ENCODE peak calls at places on chromosomes 7 and 10, in nine cellular contexts. W, P, O, Y, B, G, E, R and I are unnamed samples.

GRCh38 chr10:25865267-25865666 is 68.8 kb upstream of the MYO3A start:
- DNase-seq in E (no peak), G (no peak), O (no peak), B (no peak), Y (no peak), W (no peak), R (no peak), P (no peak), I (no peak)

GRCh38 chr7:153657182-153657800 is 394.9 kb upstream of the DPP6 start:
- DNase-seq in Y (no peak), P (peak; percentile 5), E (no peak), R (no peak), W (no peak), G (no peak), O (no peak), B (no peak), I (no peak)

GRCh38 chr7:136214356-136214755 is 237.2 kb upstream of the MTPN start:
- DNase-seq in W (no peak), P (no peak), O (no peak), R (no peak), G (no peak), Y (no peak), B (no peak), E (no peak), I (no peak)

GRCh38 chr10:86315543-86315942 is 51.1 kb downstream of the GRID1 start:
- DNase-seq in Y (no peak), R (no peak), G (no peak), W (no peak), E (no peak), B (no peak), P (no peak), O (no peak), I (no peak)

GRCh38 chr7:157831143-157831900 is 494.5 kb downstream of the DNAJB6 start:
- DNase-seq in B (no peak), W (no peak), Y (no peak), R (no peak), E (no peak), G (no peak), O (no peak), P (no peak), I (no peak)

GRCh38 chr7:100745184-100745583 is 11.8 kb downstream of the ZAN start:
- DNase-seq in E (peak; percentile 77), W (peak; percentile 94), R (peak; percentile 49), B (no peak), Y (no peak), P (no peak), G (peak; percentile 52), O (no peak), I (no peak)

GRCh38 chr10:103739039-103739764 is 116.2 kb downstream of the SH3PXD2A start:
- DNase-seq in E (peak; percentile 92), W (peak; percentile 92), P (peak; percentile 42), G (peak; percentile 91), Y (no peak), B (no peak), R (no peak), O (no peak), I (no peak)

GRCh38 chr10:27695088-27695487 is 50.5 kb downstream of the MKX start:
- DNase-seq in P (no peak), W (no peak), O (no peak), R (no peak), B (no peak), Y (no peak), G (no peak), E (no peak), I (no peak)

GRCh38 chr7:147722119-147722518 is 868.4 kb upstream of the C7orf33 start:
- DNase-seq in B (no peak), W (no peak), R (no peak), Y (peak; percentile 42), P (no peak), E (no peak), G (no peak), O (no peak), I (no peak)

GRCh38 chr7:148264933-148265557 is 325.5 kb upstream of the C7orf33 start:
- DNase-seq in W (peak; percentile 55), Y (peak; percentile 81), P (peak; percentile 39), E (peak; percentile 20), G (peak; percentile 56), B (no peak), R (no peak), O (no peak), I (peak; percentile 78)

GRCh38 chr7:30906014-30906413 is 5.6 kb upstream of the AQP1 start:
- DNase-seq in B (no peak), O (no peak), Y (peak; percentile 6), G (no peak), W (peak; percentile 44), R (no peak), E (peak; percentile 38), P (no peak), I (no peak)

GRCh38 chr10:129972966-129973673 is 9.0 kb upstream of the EBF3 start:
- DNase-seq in R (no peak), Y (no peak), O (no peak), W (no peak), P (no peak), B (no peak), G (no peak), E (no peak), I (no peak)

GRCh38 chr7:110839866-110840265 is 251.1 kb upstream of the LRRN3 start:
- DNase-seq in P (no peak), Y (peak; percentile 72), R (no peak), O (no peak), G (no peak), B (no peak), W (no peak), E (no peak), I (no peak)